ENCODE peak calls at places on chromosomes 4 and X, in six cellular contexts. U is activated T-cell treated with anti-CD3 and anti-CD28 coated beads for 4 hours, Z is GM12865, Y is hippocampal formation, F is germinal center, C is Caco-2. V is an unnamed sample.

GRCh38 chr4:126995235-126995634 is 637.5 kb upstream of the INTU start:
- DNase-seq in U (no peak), Z (no peak), Y (no peak), F (no peak), C (no peak), V (no peak)

GRCh38 chr4:39048291-39048690 is 13.7 kb upstream of the KLHL5 start:
- DNase-seq in U (no peak), Z (peak), Y (no peak), F (no peak), C (no peak), V (no peak)

GRCh38 chrX:23292979-23293651 is 41.5 kb upstream of the PTCHD1 start:
- DNase-seq in U (no peak), Z (no peak), Y (no peak), F (no peak), C (no peak), V (no peak)

GRCh38 chr4:177051473-177052060 is 258.1 kb upstream of the NEIL3 start:
- DNase-seq in U (no peak), Z (peak), Y (no peak), F (peak), C (peak), V (no peak)

GRCh38 chr4:24321151-24321550 is 263.2 kb downstream of the DHX15 start:
- DNase-seq in U (no peak), Z (no peak), Y (no peak), F (no peak), C (no peak), V (no peak)

GRCh38 chrX:133380882-133381619 is 34.2 kb downstream of the GPC4 start:
- DNase-seq in U (no peak), Z (no peak), Y (no peak), F (peak), C (no peak), V (no peak)

GRCh38 chr4:56908206-56909082 is 744 bp downstream of the REST start:
- DNase-seq in U (peak), Z (peak), Y (peak), F (peak), C (peak), V (peak)

GRCh38 chr4:3871181-3871852 is 105.1 kb downstream of the ADRA2C start:
- DNase-seq in U (no peak), Z (peak), Y (no peak), F (peak), C (no peak), V (no peak)

GRCh38 chrX:6852869-6853268 is 294.6 kb upstream of the STS start:
- DNase-seq in U (no peak), Z (peak), Y (no peak), F (no peak), C (peak), V (no peak)

GRCh38 chrX:9656277-9656676 is 109.4 kb downstream of the GPR143 start:
- DNase-seq in U (no peak), Z (peak), Y (no peak), F (peak), C (no peak), V (no peak)

GRCh38 chr4:7630559-7631287 is 196.0 kb upstream of the PSAPL1 start:
- DNase-seq in U (no peak), Z (no peak), Y (peak), F (no peak), C (no peak), V (no peak)

GRCh38 chr4:151417766-151418376 is 8.9 kb downstream of the FHIP1A start:
- DNase-seq in U (no peak), Z (no peak), Y (no peak), F (no peak), C (peak), V (no peak)

GRCh38 chrX:34058005-34058404 is 74.1 kb downstream of the FAM47A start:
- DNase-seq in U (no peak), Z (no peak), Y (no peak), F (no peak), C (no peak), V (no peak)

GRCh38 chr4:106114284-106114683 is 201.7 kb downstream of the TBCK start:
- DNase-seq in U (no peak), Z (no peak), Y (no peak), F (no peak), C (no peak), V (no peak)

V was measured in stimulated activated CD4-positive, alpha-beta T cell treated with anti-CD3 and anti-CD28 coated beads, TNF-alpha, amount 100 ng/mL, for 4 hours.